ENCODE peak calls at places on chromosomes 16 and 17, in eight cellular contexts. K, A, O, S, Y, G, F and B are unnamed samples.

GRCh38 chr16:2386990-2387389 is 42.3 kb upstream of the CCNF start:
- DNase-seq in K (no peak), A (no peak), O (peak), S (no peak), Y (no peak), G (no peak), F (no peak), B (no peak)

GRCh38 chr16:56102159-56102798 is 89.0 kb upstream of the GNAO1 start:
- DNase-seq in K (no peak), A (peak), O (no peak), S (no peak), Y (no peak), G (no peak), F (no peak), B (peak)

GRCh38 chr16:71467810-71468209 is 5.8 kb upstream of the ZNF23 start:
- DNase-seq in K (no peak), A (no peak), O (no peak), S (no peak), Y (no peak), G (no peak), F (no peak), B (no peak)

GRCh38 chr16:2507052-2507678 is 6.6 kb upstream of the ATP6V0C start:
- DNase-seq in K (no peak), A (peak), O (no peak), S (no peak), Y (no peak), G (no peak), F (peak), B (peak)

GRCh38 chr16:86462334-86463084 is 47.8 kb upstream of the FOXF1 start:
- DNase-seq in K (no peak), A (peak), O (no peak), S (no peak), Y (no peak), G (no peak), F (no peak), B (peak)

GRCh38 chr17:68101992-68102758 is 66.6 kb downstream of the KPNA2 start:
- DNase-seq in K (peak), A (peak), O (no peak), S (peak), Y (no peak), G (no peak), F (no peak), B (no peak)

GRCh38 chr17:6079155-6079554 is 9.0 kb downstream of the WSCD1 start:
- DNase-seq in K (no peak), A (no peak), O (no peak), S (no peak), Y (no peak), G (no peak), F (no peak), B (no peak)

GRCh38 chr17:38970804-38971203 is 3.6 kb upstream of the FBXO47 start:
- DNase-seq in K (no peak), A (no peak), O (no peak), S (no peak), Y (no peak), G (peak), F (no peak), B (no peak)

GRCh38 chr16:1181715-1182671 is 29.1 kb downstream of the CACNA1H start:
- DNase-seq in K (no peak), A (peak), O (no peak), S (peak), Y (peak), G (no peak), F (no peak), B (peak)

GRCh38 chr17:70535986-70536385 is 366.7 kb downstream of the KCNJ2 start:
- DNase-seq in K (no peak), A (no peak), O (no peak), S (no peak), Y (no peak), G (no peak), F (no peak), B (no peak)

GRCh38 chr17:29243792-29244191 is 2.9 kb upstream of the CRYBA1 start:
- DNase-seq in K (no peak), A (no peak), O (no peak), S (no peak), Y (no peak), G (no peak), F (no peak), B (no peak)

GRCh38 chr17:13374203-13375143 is 227.3 kb downstream of the HS3ST3A1 start:
- DNase-seq in K (no peak), A (no peak), O (no peak), S (no peak), Y (no peak), G (no peak), F (no peak), B (no peak)

GRCh38 chr17:15436399-15437369 is 30.7 kb downstream of the CDRT4 start:
- DNase-seq in K (no peak), A (peak), O (peak), S (peak), Y (no peak), G (no peak), F (no peak), B (peak)

GRCh38 chr17:46192211-46192483 is 1.1 kb downstream of the KANSL1 start:
- DNase-seq in K (no peak), A (no peak), O (no peak), S (no peak), Y (no peak), G (no peak), F (no peak), B (no peak)

GRCh38 chr17:8832711-8833352 is 33.7 kb upstream of the MFSD6L start:
- DNase-seq in K (no peak), A (peak), O (peak), S (no peak), Y (no peak), G (peak), F (peak), B (no peak)

GRCh38 chr17:13885953-13886889 is 183.1 kb upstream of the COX10 start:
- DNase-seq in K (no peak), A (no peak), O (no peak), S (no peak), Y (no peak), G (no peak), F (no peak), B (no peak)

GRCh38 chr17:74805543-74805991 is 29.4 kb upstream of the NAT9 start:
- DNase-seq in K (no peak), A (no peak), O (no peak), S (no peak), Y (no peak), G (no peak), F (no peak), B (no peak)

GRCh38 chr17:57406131-57406980 is 150.0 kb downstream of the MSI2 start:
- DNase-seq in K (peak), A (no peak), O (no peak), S (no peak), Y (no peak), G (no peak), F (no peak), B (no peak)

GRCh38 chr16:14509055-14509454 is 121.0 kb downstream of the PARN start:
- DNase-seq in K (no peak), A (no peak), O (no peak), S (no peak), Y (no peak), G (no peak), F (no peak), B (no peak)

GRCh38 chr16:28192811-28193529 is 18.8 kb downstream of the XPO6 start:
- DNase-seq in K (no peak), A (peak), O (no peak), S (peak), Y (no peak), G (no peak), F (peak), B (no peak)

GRCh38 chr17:80386341-80386740 is 28.6 kb upstream of the ENDOV start:
- DNase-seq in K (no peak), A (no peak), O (no peak), S (no peak), Y (no peak), G (no peak), F (no peak), B (peak)

GRCh38 chr16:67561824-67562525 is 351 bp upstream of the CTCF start:
- DNase-seq in K (peak), A (peak), O (peak), S (peak), Y (peak), G (peak), F (peak), B (peak)

GRCh38 chr16:67560827-67561342 is 1.4 kb upstream of the CTCF start:
- DNase-seq in K (no peak), A (no peak), O (no peak), S (no peak), Y (no peak), G (no peak), F (peak), B (peak)

GRCh38 chr16:67555795-67556212 is 6.5 kb upstream of the CTCF start:
- DNase-seq in K (no peak), A (no peak), O (peak), S (no peak), Y (no peak), G (no peak), F (no peak), B (no peak)

GRCh38 chr16:67561501-67561823 is 864 bp upstream of the CTCF start:
- DNase-seq in K (no peak), A (no peak), O (no peak), S (no peak), Y (no peak), G (no peak), F (no peak), B (no peak)

DNA sequence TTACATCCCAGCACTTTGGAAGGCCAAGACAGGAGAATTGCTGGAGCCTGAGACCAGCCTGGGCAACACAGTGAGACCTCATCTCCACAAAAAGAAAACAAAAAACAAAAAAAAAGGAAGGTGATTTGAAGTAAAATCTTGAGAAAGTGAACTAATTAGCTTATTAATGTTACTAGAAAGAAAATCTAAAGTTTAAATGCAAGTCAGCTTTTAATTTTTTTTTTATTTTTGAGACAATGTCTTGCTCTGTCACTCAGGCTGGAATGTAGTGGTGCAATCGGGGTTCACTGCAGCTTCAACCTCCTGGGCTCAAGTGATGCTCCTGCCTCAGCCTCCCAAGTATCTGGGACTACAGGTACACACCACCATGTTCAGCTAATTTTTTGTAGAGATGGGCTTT is 3.5 kb upstream of the CTCF start:
- DNase-seq in K (no peak), A (no peak), O (no peak), S (no peak), Y (no peak), G (no peak), F (peak), B (peak)
- TF ChIP-seq POLR2A in K (no peak), A (no peak), O (no peak), S (no peak), Y (no peak), G (no peak), F (no peak), B (no peak)

GRCh38 chr17:73228748-73229236 is 32.9 kb downstream of the CPSF4L start:
- DNase-seq in K (peak), A (peak), O (peak), S (peak), Y (no peak), G (peak), F (no peak), B (peak)

GRCh38 chr17:73226556-73227172 is 33.8 kb downstream of the COG1 start:
- DNase-seq in K (no peak), A (no peak), O (no peak), S (no peak), Y (no peak), G (no peak), F (no peak), B (no peak)

GRCh38 chr17:73230088-73230487 is 31.6 kb downstream of the CPSF4L start:
- DNase-seq in K (no peak), A (no peak), O (no peak), S (no peak), Y (no peak), G (no peak), F (no peak), B (no peak)

GRCh38 chr17:73227379-73227778 is 34.3 kb downstream of the CPSF4L start:
- DNase-seq in K (no peak), A (no peak), O (no peak), S (no peak), Y (no peak), G (no peak), F (no peak), B (no peak)

DNA sequence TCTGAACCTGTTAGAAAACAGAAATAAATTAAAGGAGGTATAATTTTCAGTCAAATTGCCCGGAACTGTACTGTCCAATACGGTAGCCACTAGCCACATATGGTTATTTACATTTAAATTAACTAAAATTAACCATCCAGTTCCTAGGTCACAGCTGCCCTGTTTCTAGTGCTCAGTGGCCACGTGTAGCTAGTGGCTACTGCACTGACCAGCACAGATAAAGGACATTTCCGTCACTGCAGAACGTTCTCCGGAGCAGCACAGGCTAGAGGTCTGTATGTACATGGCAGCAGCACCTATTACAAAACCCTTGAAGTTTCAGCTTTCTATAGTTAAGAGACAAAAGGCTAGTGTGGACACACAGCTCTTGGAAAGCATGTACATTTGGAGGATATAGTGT is 33.7 kb downstream of the CPSF4L start:
- DNase-seq in K (no peak), A (no peak), O (no peak), S (no peak), Y (no peak), G (no peak), F (no peak), B (no peak)
- H3K4me3 ChIP-seq in K (no peak), A (no peak), O (no peak), S (no peak), Y (no peak), G (no peak), F (no peak), B (no peak)

GRCh38 chr16:73872856-73873255 is 423.8 kb upstream of the PSMD7 start:
- DNase-seq in K (no peak), A (no peak), O (no peak), S (no peak), Y (no peak), G (no peak), F (no peak), B (no peak)
- TF ChIP-seq POLR2AphosphoS5 in K (no peak), A (no peak), O (no peak), S (no peak), Y (no peak), G (no peak), F (no peak), B (no peak)

DNA sequence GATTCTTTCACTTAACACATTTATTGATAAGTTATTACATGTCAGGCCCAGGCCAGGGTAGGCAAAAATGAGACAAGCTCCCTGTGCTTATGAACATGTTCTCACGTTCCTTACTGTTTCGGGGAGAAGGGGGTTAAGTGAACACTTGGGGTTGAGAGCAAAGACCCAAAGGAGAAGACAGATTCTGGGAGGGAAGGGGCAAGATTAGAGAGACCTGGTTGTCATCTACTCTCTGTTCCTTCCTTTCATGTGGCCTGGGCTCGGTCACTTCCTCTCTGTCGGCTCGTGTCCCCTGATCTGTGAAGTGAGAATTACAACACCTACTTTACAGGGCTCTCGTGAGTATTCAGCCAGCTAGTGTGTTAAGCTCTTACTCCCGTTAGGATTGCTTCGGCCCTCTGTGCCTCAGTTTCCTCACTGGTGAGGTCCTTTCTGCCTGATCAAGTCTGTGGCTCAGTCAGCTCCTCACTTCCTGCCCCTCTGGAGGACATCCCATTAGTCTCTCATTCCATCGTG is 38.8 kb downstream of the PLCG2 start:
- DNase-seq in K (no peak), A (peak), O (no peak), S (peak), Y (no peak), G (no peak), F (peak), B (no peak)
- TF ChIP-seq POLR2A in K (no peak), A (no peak), O (no peak), S (no peak), Y (no peak), G (no peak), F (no peak), B (no peak)

GRCh38 chr16:84729716-84730320 is 30.0 kb downstream of the USP10 start:
- DNase-seq in K (no peak), A (no peak), O (no peak), S (no peak), Y (no peak), G (no peak), F (no peak), B (no peak)
- H3K4me3 ChIP-seq in K (no peak), A (no peak), O (peak), S (no peak), Y (no peak), G (no peak), F (no peak), B (no peak)

GRCh38 chr17:59423903-59424302 is 92.4 kb downstream of the YPEL2 start:
- DNase-seq in K (no peak), A (no peak), O (no peak), S (no peak), Y (no peak), G (no peak), F (no peak), B (no peak)

GRCh38 chr17:59425085-59425901 is 93.8 kb downstream of the YPEL2 start:
- DNase-seq in K (no peak), A (peak), O (no peak), S (no peak), Y (no peak), G (peak), F (no peak), B (peak)

GRCh38 chr17:59424331-59424730 is 92.9 kb downstream of the YPEL2 start:
- DNase-seq in K (no peak), A (no peak), O (no peak), S (no peak), Y (no peak), G (no peak), F (no peak), B (no peak)

GRCh38 chr17:59421722-59422121 is 90.3 kb downstream of the YPEL2 start:
- DNase-seq in K (no peak), A (no peak), O (no peak), S (no peak), Y (no peak), G (no peak), F (no peak), B (no peak)

DNA sequence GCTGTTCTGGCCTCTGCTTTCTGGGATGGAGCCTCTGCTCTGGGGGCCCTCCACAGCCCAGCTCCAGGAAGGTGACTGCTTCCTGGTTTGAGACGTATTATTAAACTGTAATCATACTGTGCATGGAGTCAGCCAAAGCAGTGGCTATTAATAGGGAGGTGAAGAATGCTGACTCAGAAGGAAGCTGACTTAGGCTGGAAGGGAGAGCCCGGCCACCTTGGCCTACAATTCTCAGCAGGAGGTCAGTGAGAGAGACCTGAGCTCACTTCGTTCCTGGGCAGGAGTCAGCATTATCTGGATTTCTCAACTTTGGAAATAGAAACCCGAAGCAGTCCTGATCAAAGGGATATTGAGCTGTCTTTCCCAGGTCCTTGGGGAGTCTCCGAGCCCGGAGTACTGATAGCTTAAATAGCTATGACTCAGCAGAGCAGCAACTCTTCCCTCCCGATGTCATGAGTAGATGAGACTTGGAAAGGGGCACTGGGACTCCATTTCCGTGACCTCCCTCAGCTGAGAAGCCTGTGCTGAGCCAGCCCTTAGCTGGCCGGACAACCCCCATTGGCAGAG is 91.8 kb downstream of the YPEL2 start:
- DNase-seq in K (no peak), A (no peak), O (peak), S (no peak), Y (no peak), G (no peak), F (no peak), B (peak)
- TF ChIP-seq POLR2AphosphoS5 in K (no peak), A (no peak), O (no peak), S (peak), Y (no peak), G (no peak), F (no peak), B (peak)

DNA sequence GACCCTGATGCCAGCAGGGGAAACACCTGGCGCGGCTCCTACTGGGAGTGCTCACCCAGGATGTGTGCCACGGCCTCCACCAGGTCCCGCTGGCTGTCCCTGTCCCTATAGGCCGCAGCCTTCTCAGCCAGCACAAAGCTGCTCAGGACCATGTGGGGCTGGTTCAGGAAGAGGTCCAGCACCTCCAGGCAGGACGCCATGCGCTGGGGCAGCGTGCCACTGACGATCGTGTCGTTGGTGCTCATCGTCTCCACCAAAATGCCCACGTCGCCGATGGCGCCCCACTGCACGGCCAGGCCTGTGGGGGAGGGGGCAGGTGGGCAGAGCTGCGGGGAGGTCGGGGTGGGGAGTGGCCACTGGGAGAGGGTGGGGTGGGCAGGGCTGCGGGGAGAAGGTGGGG is 15.9 kb upstream of the DUS1L start:
- DNase-seq in K (no peak), A (no peak), O (no peak), S (no peak), Y (no peak), G (no peak), F (no peak), B (no peak)
- TF ChIP-seq POLR2A in K (no peak), A (no peak), O (no peak), S (no peak), Y (no peak), G (no peak), F (no peak), B (no peak)

DNA sequence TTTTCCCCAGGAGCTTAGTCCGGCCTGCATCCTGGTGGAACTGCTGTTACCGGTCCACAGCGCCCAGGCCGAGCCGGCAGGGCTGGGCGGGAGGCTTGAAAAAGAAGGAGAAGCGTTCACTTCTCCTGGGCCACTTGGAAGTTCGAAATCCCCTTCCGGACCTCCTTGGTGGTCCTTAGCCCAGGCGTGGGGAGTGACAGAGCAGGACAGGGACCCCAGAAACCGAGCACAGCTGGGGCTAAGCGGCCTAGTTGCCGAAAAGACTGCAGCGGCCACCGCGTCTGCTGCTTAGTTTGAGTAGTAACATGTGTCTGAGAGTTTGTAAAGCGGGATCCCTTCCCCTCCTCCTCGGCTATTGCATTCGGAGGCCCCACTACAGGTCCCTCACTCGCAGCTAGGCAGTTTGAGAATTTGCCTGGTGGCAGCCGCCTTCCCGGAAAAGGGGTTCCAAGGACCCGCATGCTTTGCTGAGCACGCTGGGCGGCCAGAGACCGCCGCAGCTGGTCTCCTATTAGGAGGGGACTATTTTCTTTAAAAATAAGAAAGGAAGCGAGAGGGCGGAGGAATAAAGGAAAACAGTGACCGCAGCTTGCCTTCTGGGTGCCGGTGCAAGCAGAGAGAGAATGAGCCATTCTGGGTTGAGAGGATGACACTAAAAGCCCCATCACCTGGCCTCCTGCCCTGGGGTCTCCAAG is 980 bp upstream of the HOXB5 start:
- DNase-seq in K (no peak), A (no peak), O (no peak), S (no peak), Y (no peak), G (no peak), F (no peak), B (no peak)
- H3K4me3 ChIP-seq in K (no peak), A (peak), O (no peak), S (peak), Y (peak), G (peak), F (no peak), B (peak)